ENCODE peak calls at places on chromosomes 12 and 14, in nine cellular contexts. L is esophagus muscularis mucosa, U is lower leg skin, Y is fibroblast of mammary gland, K is astrocyte of the cerebellum, D is MM.1S, A is astrocyte of the spinal cord, P is AG10803, M is OCI-LY7. Q is an unnamed sample.
A peak's percentile ranks its signal among the peaks of the same experiment; 100 is the strongest.

GRCh38 chr14:71050227-71050823 is 143.1 kb downstream of the PCNX1 start:
- DNase-seq in D (no peak), P (peak; percentile 9), L (no peak), M (peak; percentile 21), K (no peak), Y (peak; percentile 29), U (no peak), A (peak; percentile 29), Q (no peak)

GRCh38 chr14:76456200-76456599 is 80.3 kb downstream of the ESRRB start:
- DNase-seq in L (no peak), A (no peak), M (peak; percentile 49), D (peak; percentile 21), K (peak; percentile 1), Y (peak; percentile 42), U (no peak), P (peak; percentile 16), Q (peak; percentile 2)

GRCh38 chr14:50403433-50403832 is 6.8 kb upstream of the CDKL1 start:
- DNase-seq in U (no peak), P (peak; percentile 14), M (no peak), Y (peak; percentile 25), A (peak; percentile 33), D (no peak), K (no peak), L (no peak), Q (no peak)

GRCh38 chr12:96502477-96502876 is 13.1 kb downstream of the CFAP54 start:
- DNase-seq in D (peak; percentile 71), M (no peak), U (no peak), Y (no peak), P (no peak), K (no peak), A (no peak), L (no peak), Q (no peak)

GRCh38 chr14:33342299-33342974 is 403.8 kb downstream of the NPAS3 start:
- DNase-seq in U (no peak), K (no peak), L (no peak), M (no peak), D (no peak), Y (no peak), A (no peak), P (no peak), Q (no peak)

GRCh38 chr14:102943979-102944378 is 21.5 kb downstream of the AMN start:
- DNase-seq in L (no peak), Y (no peak), A (no peak), D (no peak), U (no peak), K (no peak), M (no peak), P (no peak), Q (no peak)

GRCh38 chr14:101481557-101481956 is 79.7 kb upstream of the DIO3 start:
- DNase-seq in U (peak; percentile 49), D (no peak), P (no peak), K (no peak), A (no peak), Y (no peak), L (no peak), M (no peak), Q (no peak)

GRCh38 chr12:57124259-57124877 is 3.9 kb upstream of the LRP1 start:
- DNase-seq in M (peak; percentile 78), L (no peak), A (peak; percentile 66), U (peak; percentile 94), P (peak; percentile 72), K (peak; percentile 53), Y (peak; percentile 76), D (peak; percentile 74), Q (peak; percentile 66)

GRCh38 chr12:57173089-57173488 is 25.7 kb upstream of the LRP1-AS start:
- DNase-seq in M (peak; percentile 24), P (no peak), D (no peak), Y (no peak), K (no peak), A (no peak), U (no peak), L (no peak), Q (peak; percentile 33)

GRCh38 chr14:87575378-87575777 is 417.6 kb downstream of the GALC start:
- DNase-seq in D (no peak), L (no peak), U (no peak), Y (no peak), P (no peak), M (no peak), A (no peak), K (no peak), Q (no peak)

GRCh38 chr14:87567926-87568325 is 425.1 kb downstream of the GALC start:
- DNase-seq in P (no peak), Y (no peak), A (no peak), U (no peak), L (no peak), M (no peak), D (no peak), K (no peak), Q (no peak)

DNA sequence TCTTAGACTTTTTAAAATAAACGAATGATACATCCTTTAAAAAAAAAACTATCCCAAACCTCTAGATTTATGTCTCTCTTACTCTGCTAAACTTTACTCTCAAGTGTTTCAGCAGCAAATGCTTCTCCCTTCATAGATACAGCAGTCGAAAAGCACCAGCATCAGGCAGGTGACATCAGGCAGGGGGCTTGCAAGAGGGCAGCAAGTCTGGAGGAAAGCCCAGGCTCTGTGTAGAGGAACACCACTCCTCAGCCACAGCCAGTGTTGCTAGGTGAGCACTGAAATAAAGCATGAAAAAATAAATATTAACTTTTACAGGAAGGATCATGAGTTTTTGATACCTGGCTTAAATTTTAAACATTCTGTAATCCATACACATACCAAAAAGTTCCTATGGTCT is 419.4 kb downstream of the GALC start:
- DNase-seq in K (no peak), M (no peak), D (no peak), Y (no peak), A (no peak), L (no peak), U (no peak), P (no peak), Q (no peak)
- H3K4me3 ChIP-seq in K (no peak overlapping the region), M (no peak overlapping the region), D (no peak overlapping the region), Y (no peak overlapping the region), A (no peak overlapping the region), L (no peak overlapping the region), U (no peak overlapping the region), P (no peak overlapping the region), Q (no peak overlapping the region)

GRCh38 chr14:96670391-96670790 is 126.8 kb upstream of the VRK1 start:
- DNase-seq in A (no peak), D (no peak), L (peak; percentile 91), K (no peak), U (peak; percentile 59), M (no peak), Y (no peak), P (no peak), Q (no peak)

GRCh38 chr14:96671218-96671617 is 126.0 kb upstream of the VRK1 start:
- DNase-seq in L (peak; percentile 84), U (peak; percentile 18), A (no peak), M (no peak), D (no peak), Y (no peak), K (no peak), P (no peak), Q (no peak)

GRCh38 chr14:96676161-96676560 is 121.0 kb upstream of the VRK1 start:
- DNase-seq in P (no peak), M (no peak), A (peak; percentile 19), K (peak; percentile 8), D (no peak), L (no peak), U (peak; percentile 2), Y (peak; percentile 51), Q (no peak)

GRCh38 chr14:96674121-96674520 is 123.1 kb upstream of the VRK1 start:
- DNase-seq in A (no peak), U (peak; percentile 62), L (no peak), Y (no peak), D (no peak), M (no peak), P (no peak), K (no peak), Q (no peak)

GRCh38 chr14:96673706-96674105 is 123.5 kb upstream of the VRK1 start:
- DNase-seq in K (no peak), A (no peak), L (no peak), D (no peak), Y (no peak), U (peak; percentile 37), P (no peak), M (no peak), Q (no peak)
- H3K4me3 ChIP-seq in K (no peak overlapping the region), A (no peak overlapping the region), L (no peak overlapping the region), D (no peak overlapping the region), Y (no peak overlapping the region), U (no peak overlapping the region), P (no peak overlapping the region), M (no peak overlapping the region), Q (no peak overlapping the region)

GRCh38 chr12:29245246-29245645 is 96.2 kb downstream of the FAR2 start:
- DNase-seq in P (peak; percentile 8), D (no peak), A (peak; percentile 12), Y (peak; percentile 94), U (no peak), K (no peak), L (no peak), M (no peak), Q (peak; percentile 75)
- H3K4me3 ChIP-seq in P (no peak overlapping the region), D (no peak overlapping the region), A (no peak overlapping the region), Y (no peak overlapping the region), U (no peak overlapping the region), K (no peak overlapping the region), L (no peak overlapping the region), M (no peak overlapping the region), Q (no peak overlapping the region)

GRCh38 chr12:53955776-53956250 is 1.1 kb downstream of the HOXC12 start:
- DNase-seq in U (no peak), P (no peak), D (no peak), M (no peak), K (no peak), A (no peak), L (no peak), Y (no peak), Q (no peak)

GRCh38 chr12:53956251-53956887 is 1.7 kb downstream of the HOXC12 start:
- DNase-seq in M (no peak), U (no peak), L (no peak), K (no peak), D (no peak), Y (no peak), A (no peak), P (no peak), Q (peak; percentile 24)

GRCh38 chr12:53954694-53955035 is at the start of gene HOXC12:
- DNase-seq in A (no peak), K (no peak), P (no peak), L (no peak), U (no peak), Y (no peak), D (no peak), M (no peak), Q (peak; percentile 54)

GRCh38 chr12:53953831-53954693 is 641 bp upstream of the HOXC12 start:
- DNase-seq in Y (no peak), K (no peak), P (no peak), L (no peak), U (no peak), A (no peak), D (no peak), M (no peak), Q (no peak)

DNA sequence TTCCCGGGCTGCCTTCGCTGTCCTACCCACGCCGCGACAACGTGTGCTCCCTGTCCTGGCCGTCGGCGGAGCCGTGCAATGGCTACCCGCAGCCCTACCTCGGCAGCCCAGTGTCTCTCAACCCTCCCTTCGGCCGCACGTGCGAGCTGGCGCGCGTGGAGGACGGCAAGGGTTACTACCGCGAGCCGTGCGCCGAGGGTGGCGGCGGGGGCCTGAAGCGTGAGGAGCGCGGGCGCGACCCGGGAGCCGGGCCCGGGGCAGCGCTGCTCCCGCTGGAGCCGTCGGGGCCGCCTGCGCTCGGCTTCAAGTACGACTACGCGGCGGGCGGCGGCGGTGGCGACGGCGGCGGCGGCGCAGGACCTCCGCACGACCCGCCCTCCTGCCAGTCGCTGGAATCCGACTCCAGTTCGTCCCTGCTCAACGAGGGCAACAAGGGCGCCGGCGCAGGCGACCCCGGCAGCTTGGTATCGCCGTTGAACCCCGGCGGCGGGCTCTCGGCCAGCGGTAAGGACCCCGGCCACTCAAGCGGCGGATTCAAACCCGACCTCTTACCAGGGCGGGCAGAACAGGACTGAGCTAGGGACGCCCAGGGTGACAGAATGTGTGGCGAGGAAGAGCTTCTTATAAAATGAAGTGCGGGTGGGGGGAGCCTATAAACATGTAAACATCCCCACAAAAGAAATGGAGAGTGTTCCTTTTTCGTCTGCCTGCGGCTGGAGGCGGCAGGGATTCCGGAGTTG is 503 bp downstream of the HOXC12 start:
- DNase-seq in K (no peak), U (no peak), P (no peak), D (no peak), A (no peak), M (no peak), Y (no peak), L (no peak), Q (peak; percentile 26)
- H3K4me3 ChIP-seq in K (no peak overlapping the region), U (peak overlapping the region; percentile 26), P (no peak overlapping the region), D (no peak overlapping the region), A (no peak overlapping the region), M (no peak overlapping the region), Y (no peak overlapping the region), L (no peak overlapping the region), Q (peak overlapping the region; percentile 57)